ENCODE peak calls at places on chromosomes 2 and 18, in six cellular contexts. G, W, A, Y, L and C are unnamed samples. For H3K4me1, the result is how much of the 10 kb centered on the place peaks cover.

GRCh38 chr2:213834331-213834730 is 550.1 kb downstream of the SPAG16 start:
- DNase-seq in G (no peak), W (no peak), A (no peak), Y (peak), L (no peak), C (no peak)

GRCh38 chr2:29228947-29229346 is 113.7 kb downstream of the CLIP4 start:
- DNase-seq in G (no peak), W (no peak), A (no peak), Y (no peak), L (no peak), C (no peak)

GRCh38 chr2:2698182-2699116 is 367.4 kb upstream of the MYT1L start:
- DNase-seq in G (no peak), W (no peak), A (peak), Y (no peak), L (no peak), C (no peak)

GRCh38 chr2:150134223-150134858 is 353.1 kb downstream of the RND3 start:
- DNase-seq in G (no peak), W (no peak), A (no peak), Y (no peak), L (no peak), C (no peak)

GRCh38 chr18:37532917-37533316 is 32.7 kb downstream of the CELF4 start:
- DNase-seq in G (no peak), W (no peak), A (no peak), Y (no peak), L (no peak), C (no peak)

GRCh38 chr2:72927619-72928537 is 10.6 kb downstream of the EMX1 start:
- DNase-seq in G (no peak), W (no peak), A (no peak), Y (no peak), L (peak), C (no peak)

GRCh38 chr2:239979243-239980023 is 45.7 kb downstream of the NDUFA10 start:
- DNase-seq in G (no peak), W (no peak), A (peak), Y (peak), L (no peak), C (no peak)

GRCh38 chr2:36245632-36246031 is 109.9 kb upstream of the CRIM1 start:
- DNase-seq in G (no peak), W (no peak), A (no peak), Y (no peak), L (no peak), C (no peak)

GRCh38 chr18:73752965-73753364 is 394.7 kb downstream of the FBXO15 start:
- DNase-seq in G (no peak), W (no peak), A (no peak), Y (peak), L (no peak), C (no peak)

DNA sequence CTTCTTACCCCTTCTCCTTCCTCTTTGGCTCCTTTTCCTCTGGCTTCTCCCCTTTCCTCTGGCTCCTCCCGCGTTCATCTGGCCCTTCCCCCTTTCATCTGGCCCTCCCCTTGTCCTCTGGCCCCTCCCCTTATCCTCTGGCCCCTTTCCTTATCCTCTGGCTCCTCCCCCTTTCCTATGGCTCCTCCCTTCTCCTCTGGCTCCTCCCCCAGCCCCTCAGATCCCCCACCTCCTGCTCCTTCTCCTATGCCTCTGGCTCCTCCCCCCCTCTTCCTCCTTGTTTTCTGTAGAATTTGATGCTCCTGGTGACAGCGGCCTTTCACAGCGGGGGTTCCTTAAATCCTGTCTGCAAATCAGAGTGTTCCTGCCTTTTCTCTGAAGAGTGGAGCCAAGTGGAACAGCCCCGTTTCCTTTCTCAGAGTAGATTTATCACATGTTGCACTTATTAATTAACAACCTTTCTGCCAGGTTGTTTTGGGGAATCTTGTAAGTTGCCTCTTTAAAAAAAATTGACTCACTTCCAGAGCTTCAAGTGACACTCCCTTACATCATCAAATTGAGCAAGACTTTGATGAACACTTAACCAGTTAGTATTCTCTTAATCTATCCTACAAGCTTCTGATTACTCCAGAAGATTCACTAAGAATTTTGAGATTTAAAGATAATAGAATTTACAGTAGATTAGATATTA is 27.9 kb downstream of the FABP1 start:
- DNase-seq in G (no peak), W (no peak), A (peak), Y (peak), L (no peak), C (no peak)
- H3K27ac ChIP-seq in G (no peak), W (no peak), A (no peak), Y (no peak), L (no peak), C (no peak)

DNA sequence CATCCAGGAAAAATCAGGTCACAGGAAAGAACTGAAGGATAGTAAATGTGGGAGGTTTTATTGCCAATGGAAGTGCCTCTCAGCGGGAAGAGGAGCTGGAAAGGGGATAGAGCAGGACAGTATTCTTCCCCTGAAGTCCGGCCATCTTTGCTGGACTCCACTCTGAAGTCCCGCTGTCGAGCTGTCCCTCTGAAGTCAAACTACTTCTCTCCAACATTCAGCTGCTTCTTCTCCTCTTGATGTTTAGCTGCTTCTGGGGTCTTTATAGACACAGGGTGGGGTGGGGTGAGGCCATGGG is 23.5 kb upstream of the SLC39A10 start:
- DNase-seq in G (no peak), W (no peak), A (no peak), Y (no peak), L (no peak), C (no peak)
- H3K4me3 ChIP-seq in G (no peak), W (no peak), A (no peak), Y (no peak), L (no peak), C (no peak)

GRCh38 chr2:26612034-26612433 is 29.1 kb downstream of the CIB4 start:
- DNase-seq in G (no peak), W (peak), A (no peak), Y (no peak), L (no peak), C (no peak)
- H3K4me1 ChIP-seq in G (under half), W (under half), A (half or more), Y (under half), L (under half), C (under half)

GRCh38 chr2:160417745-160418397 is 75.7 kb downstream of the RBMS1 start:
- DNase-seq in G (no peak), W (no peak), A (peak), Y (peak), L (no peak), C (no peak)
- H3K27ac ChIP-seq in G (no peak), W (no peak), A (no peak), Y (no peak), L (no peak), C (no peak)

DNA sequence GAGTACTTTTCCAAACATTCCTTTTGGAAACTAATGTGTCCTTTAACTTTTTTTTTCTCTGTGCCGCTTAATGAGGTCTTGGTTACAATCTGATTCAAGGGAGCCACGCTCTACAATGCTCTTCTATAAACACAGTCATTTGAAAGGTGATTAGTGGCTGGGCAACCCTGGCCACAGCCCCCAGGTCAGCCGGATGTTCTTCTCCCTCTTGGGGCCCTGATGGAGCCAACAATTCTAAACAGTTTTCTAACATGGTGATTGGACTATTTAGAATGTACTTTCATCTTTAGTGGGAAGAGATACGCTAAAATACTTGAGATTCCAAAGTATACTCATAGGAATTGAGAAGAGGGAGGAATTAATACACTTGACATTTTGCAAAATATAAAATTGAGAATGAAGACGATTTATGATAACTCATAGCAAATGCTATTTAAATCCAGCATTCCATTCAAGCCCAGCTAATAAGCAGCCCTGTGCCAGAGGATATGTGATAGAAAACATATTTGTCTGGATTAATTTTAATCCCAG is 83.7 kb upstream of the MBOAT2 start:
- DNase-seq in G (no peak), W (no peak), A (no peak), Y (no peak), L (no peak), C (no peak)
- H3K4me3 ChIP-seq in G (no peak), W (no peak), A (no peak), Y (no peak), L (no peak), C (no peak)

GRCh38 chr2:109322646-109323045 is 193.6 kb downstream of the SH3RF3 start:
- DNase-seq in G (no peak), W (no peak), A (no peak), Y (no peak), L (no peak), C (no peak)
- H3K4me1 ChIP-seq in G (under half), W (under half), A (under half), Y (under half), L (under half), C (under half)